ENCODE peak calls at places on chromosomes 7 and 10, in seven cellular contexts. N is cardiac muscle cell; Z is fibroblast of mammary gland; V is RWPE1; W is MM.1S; G is CD4-positive, alpha-beta T cell; M is endodermal cell. T is an unnamed sample.

GRCh38 chr10:69364232-69364631 is 52.5 kb downstream of the TACR2 start:
- DNase-seq in N (no peak), Z (no peak), V (no peak), W (no peak), G (no peak), M (no peak), T (no peak)

GRCh38 chr10:30510184-30510931 is 76.4 kb downstream of the MAP3K8 start:
- DNase-seq in N (no peak), Z (peak; percentile 80), V (peak; percentile 62), W (peak; percentile 44), G (no peak), M (no peak), T (peak; percentile 36)

GRCh38 chr7:116951366-116952292 is 1.7 kb upstream of the ST7 start:
- DNase-seq in N (no peak), Z (no peak), V (no peak), W (no peak), G (no peak), M (no peak), T (no peak)

GRCh38 chr7:23742051-23742450 is 32.0 kb downstream of the STK31 start:
- DNase-seq in N (no peak), Z (no peak), V (no peak), W (no peak), G (no peak), M (no peak), T (no peak)

GRCh38 chr10:97648557-97649404 is 8.3 kb downstream of the PI4K2A start:
- DNase-seq in N (no peak), Z (peak; percentile 97), V (peak; percentile 89), W (no peak), G (no peak), M (peak; percentile 58), T (peak; percentile 10)

GRCh38 chr10:30368065-30368718 is 19.1 kb upstream of the MTPAP start:
- DNase-seq in N (no peak), Z (peak; percentile 39), V (no peak), W (no peak), G (no peak), M (peak; percentile 65), T (no peak)

GRCh38 chr7:80189638-80190037 is 55.0 kb downstream of the GNAI1 start:
- DNase-seq in N (no peak), Z (no peak), V (no peak), W (no peak), G (no peak), M (no peak), T (no peak)

GRCh38 chr10:97519342-97519741 is 20.6 kb downstream of the UBTD1 start:
- DNase-seq in N (no peak), Z (peak; percentile 43), V (no peak), W (no peak), G (no peak), M (no peak), T (no peak)

GRCh38 chr7:264541-265191 is 25.3 kb upstream of the FOXL3 start:
- DNase-seq in N (no peak), Z (peak; percentile 53), V (peak; percentile 46), W (no peak), G (no peak), M (no peak), T (peak; percentile 63)

GRCh38 chr10:48775206-48775517 is 90.5 kb downstream of the WDFY4 start:
- DNase-seq in N (no peak), Z (no peak), V (no peak), W (no peak), G (no peak), M (no peak), T (no peak)

GRCh38 chr10:6877351-6878066 is 297.4 kb upstream of the PRKCQ start:
- DNase-seq in N (no peak), Z (no peak), V (no peak), W (no peak), G (no peak), M (no peak), T (no peak)

GRCh38 chr10:6875229-6875544 is 295.1 kb upstream of the PRKCQ start:
- DNase-seq in N (no peak), Z (no peak), V (no peak), W (no peak), G (no peak), M (no peak), T (no peak)

GRCh38 chr10:6878067-6878412 is 298.0 kb upstream of the PRKCQ start:
- DNase-seq in N (no peak), Z (peak; percentile 44), V (no peak), W (no peak), G (no peak), M (peak; percentile 68), T (no peak)
- TF ChIP-seq CTCF in N (no peak), Z (no peak), V (no peak), W (no peak), G (no peak), M (peak; percentile 47), T (no peak)

DNA sequence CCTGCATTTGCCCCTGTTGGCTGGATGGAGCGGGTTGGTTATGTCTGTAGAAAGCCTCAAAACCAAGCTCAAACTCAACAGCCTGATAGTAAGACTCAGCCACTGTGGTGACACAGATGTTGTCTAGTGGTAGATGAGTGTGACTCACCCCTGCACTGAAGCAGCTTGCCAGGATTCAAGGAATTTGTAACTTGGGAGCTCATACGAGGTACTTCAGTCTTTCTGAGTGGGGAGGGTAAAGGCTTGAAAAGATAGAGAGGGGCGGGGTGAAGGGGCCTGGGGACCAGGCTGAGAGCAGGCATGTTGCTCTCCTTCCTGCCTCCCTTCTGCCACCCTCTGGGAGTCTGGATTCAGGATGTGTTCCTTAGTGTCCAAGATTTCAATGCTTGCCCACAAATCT is 22.9 kb upstream of the AQP1 start:
- DNase-seq in N (peak; percentile 39), Z (peak; percentile 88), V (peak; percentile 60), W (no peak), G (no peak), M (no peak), T (peak; percentile 42)
- TF ChIP-seq CTCF in N (peak; percentile 18), Z (no peak), V (no peak), W (no peak), G (no peak), M (peak; percentile 10), T (no peak)

DNA sequence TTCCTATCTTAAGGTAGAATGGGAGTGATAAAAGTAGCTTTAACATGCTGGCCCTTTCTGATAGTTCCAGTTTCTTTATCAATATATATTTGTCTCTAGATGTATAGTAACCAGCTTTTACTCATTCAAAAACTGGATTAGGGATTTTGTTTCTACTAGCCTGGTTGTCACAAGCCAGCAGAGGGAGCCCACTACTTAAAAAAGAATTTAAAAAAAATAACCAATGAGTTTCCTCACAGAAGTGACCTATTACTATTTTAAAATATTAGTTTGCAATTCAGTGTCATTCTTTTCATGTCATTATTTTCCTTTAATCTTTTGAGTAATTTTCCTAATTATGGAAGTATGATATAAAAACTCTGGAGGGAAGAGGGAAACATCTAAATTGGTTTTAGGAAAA is 142.1 kb downstream of the PHTF2 start:
- DNase-seq in N (peak; percentile 48), Z (peak; percentile 46), V (peak; percentile 34), W (peak; percentile 24), G (no peak), M (peak; percentile 65), T (peak; percentile 7)
- TF ChIP-seq CTCF in N (peak; percentile 75), Z (peak; percentile 61), V (peak; percentile 75), W (peak; percentile 51), G (no peak), M (peak; percentile 91), T (no peak)

GRCh38 chr7:103795787-103796186 is 193.7 kb downstream of the RELN start:
- DNase-seq in N (no peak), Z (no peak), V (no peak), W (no peak), G (no peak), M (no peak), T (no peak)

GRCh38 chr7:103791894-103792293 is 197.6 kb downstream of the RELN start:
- DNase-seq in N (no peak), Z (no peak), V (no peak), W (no peak), G (no peak), M (no peak), T (no peak)

GRCh38 chr7:103795112-103795511 is 194.3 kb downstream of the RELN start:
- DNase-seq in N (no peak), Z (peak; percentile 47), V (no peak), W (no peak), G (no peak), M (no peak), T (no peak)

GRCh38 chr7:103794424-103794823 is 195.0 kb downstream of the RELN start:
- DNase-seq in N (no peak), Z (no peak), V (no peak), W (no peak), G (no peak), M (no peak), T (no peak)

GRCh38 chr7:103793614-103794013 is 195.8 kb downstream of the RELN start:
- DNase-seq in N (no peak), Z (no peak), V (no peak), W (no peak), G (no peak), M (no peak), T (no peak)
- TF ChIP-seq CTCF in N (no peak), Z (no peak), V (no peak), W (no peak), G (no peak), M (no peak), T (no peak)

DNA sequence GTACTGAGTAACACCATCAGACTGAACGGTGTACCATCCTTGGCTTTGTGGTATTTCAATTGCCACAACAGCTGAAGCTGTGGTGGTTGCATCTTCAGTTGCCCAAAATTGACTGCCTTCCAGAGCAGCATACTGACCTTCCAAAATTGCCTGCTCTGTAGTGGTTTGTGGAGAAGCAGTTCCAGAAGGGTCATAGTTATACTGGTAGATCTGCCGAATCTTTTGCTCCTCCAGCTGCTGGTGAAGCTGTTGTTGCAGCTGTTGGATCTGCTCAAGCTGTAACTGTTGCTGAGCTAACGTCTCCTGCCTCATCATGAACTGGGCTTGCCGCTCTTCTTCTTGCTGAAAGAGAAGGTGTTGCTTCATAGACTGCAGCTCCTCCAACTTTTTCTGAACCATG is 212.2 kb downstream of the PCLO start:
- DNase-seq in N (no peak), Z (no peak), V (no peak), W (no peak), G (no peak), M (no peak), T (no peak)
- TF ChIP-seq CTCF in N (no peak), Z (no peak), V (no peak), W (no peak), G (no peak), M (no peak), T (no peak)

DNA sequence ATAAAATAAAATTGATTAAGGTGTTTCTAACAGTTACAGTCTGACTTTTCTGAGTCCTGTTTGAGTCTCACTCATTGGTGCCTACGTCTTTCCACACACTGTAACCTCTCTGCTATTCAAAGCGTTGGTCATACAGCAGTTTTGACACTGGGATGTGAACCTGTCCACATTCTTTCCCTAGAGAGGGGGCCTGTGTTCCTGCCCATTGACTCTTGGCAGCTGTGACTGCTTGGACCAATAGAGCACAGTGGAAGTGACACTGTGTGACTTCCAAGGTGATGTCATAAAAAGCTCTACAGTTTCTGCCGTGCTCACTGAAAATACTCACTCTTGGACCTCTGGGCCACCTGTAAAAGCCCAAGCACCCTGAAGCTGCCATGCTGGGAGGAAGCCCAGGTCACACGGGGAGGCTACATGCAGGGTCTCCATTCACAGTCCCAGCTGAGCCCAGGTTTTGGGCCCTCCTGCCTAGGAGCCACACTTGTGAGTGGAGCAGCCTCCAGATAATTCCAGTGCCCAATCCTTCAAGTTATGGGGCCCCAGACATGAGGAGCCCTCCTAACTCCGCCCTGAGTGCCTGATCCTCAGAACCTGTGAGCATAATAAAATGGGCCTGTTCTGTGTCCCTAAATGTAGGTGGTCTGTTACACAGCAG is 704 bp upstream of the ANTXRL start:
- DNase-seq in N (no peak), Z (no peak), V (no peak), W (no peak), G (no peak), M (peak; percentile 20), T (no peak)
- TF ChIP-seq CTCF in N (no peak), Z (no peak), V (no peak), W (no peak), G (no peak), M (no peak), T (no peak)